ENCODE peak calls at places on chromosomes 13 and 19, in five cellular contexts. One of them, this sample, is unnamed.

GRCh38 chr19:27974082-27974513 is 1238.9 kb downstream of the UQCRFS1 start:
- DNase-seq in amniotic epithelial cell: no peak
- DNase-seq in H9: peak; percentile 44
- DNase-seq in activated CD4-positive, alpha-beta T cell treated with anti-CD3 and anti-CD28 coated beads, Interleukin-2, amount 10 ng/mL, durations not matched to agents 7 days and 5 days: peak; percentile 11
- DNase-seq in Karpas-422: peak; percentile 72
- DNase-seq in this sample: peak; percentile 41

GRCh38 chr19:2123682-2124387 is 27.1 kb downstream of the IZUMO4 start:
- DNase-seq in activated CD4-positive, alpha-beta T cell treated with anti-CD3 and anti-CD28 coated beads, Interleukin-2, amount 10 ng/mL, durations not matched to agents 7 days and 5 days: peak; percentile 27
- DNase-seq in Karpas-422: no peak
- DNase-seq in amniotic epithelial cell: peak; percentile 20
- DNase-seq in H9: peak; percentile 70
- DNase-seq in this sample: no peak

GRCh38 chr13:31100721-31101120 is 61.0 kb downstream of the HSPH1 start:
- DNase-seq in activated CD4-positive, alpha-beta T cell treated with anti-CD3 and anti-CD28 coated beads, Interleukin-2, amount 10 ng/mL, durations not matched to agents 7 days and 5 days: no peak
- DNase-seq in amniotic epithelial cell: no peak
- DNase-seq in H9: no peak
- DNase-seq in Karpas-422: no peak
- DNase-seq in this sample: no peak

GRCh38 chr13:109256866-109257760 is 529.3 kb downstream of the IRS2 start:
- DNase-seq in activated CD4-positive, alpha-beta T cell treated with anti-CD3 and anti-CD28 coated beads, Interleukin-2, amount 10 ng/mL, durations not matched to agents 7 days and 5 days: no peak
- DNase-seq in amniotic epithelial cell: peak; percentile 100
- DNase-seq in Karpas-422: no peak
- DNase-seq in H9: no peak
- DNase-seq in this sample: peak; percentile 99

GRCh38 chr19:11737964-11738745 is 591 bp downstream of the ZNF823 start:
- DNase-seq in Karpas-422: peak; percentile 74
- DNase-seq in activated CD4-positive, alpha-beta T cell treated with anti-CD3 and anti-CD28 coated beads, Interleukin-2, amount 10 ng/mL, durations not matched to agents 7 days and 5 days: peak; percentile 29
- DNase-seq in amniotic epithelial cell: peak; percentile 39
- DNase-seq in H9: peak; percentile 36
- DNase-seq in this sample: no peak

GRCh38 chr19:54560881-54561385 is 12.7 kb upstream of the LILRA2 start:
- DNase-seq in H9: no peak
- DNase-seq in activated CD4-positive, alpha-beta T cell treated with anti-CD3 and anti-CD28 coated beads, Interleukin-2, amount 10 ng/mL, durations not matched to agents 7 days and 5 days: no peak
- DNase-seq in Karpas-422: no peak
- DNase-seq in amniotic epithelial cell: no peak
- DNase-seq in this sample: no peak

GRCh38 chr19:36215276-36216171 is 618 bp downstream of the ZNF146 start:
- DNase-seq in H9: no peak
- DNase-seq in activated CD4-positive, alpha-beta T cell treated with anti-CD3 and anti-CD28 coated beads, Interleukin-2, amount 10 ng/mL, durations not matched to agents 7 days and 5 days: peak; percentile 7
- DNase-seq in amniotic epithelial cell: peak; percentile 37
- DNase-seq in Karpas-422: peak; percentile 66
- DNase-seq in this sample: peak; percentile 51

GRCh38 chr19:15282311-15282705 is 50.0 kb downstream of the BRD4 start:
- DNase-seq in H9: no peak
- DNase-seq in amniotic epithelial cell: no peak
- DNase-seq in activated CD4-positive, alpha-beta T cell treated with anti-CD3 and anti-CD28 coated beads, Interleukin-2, amount 10 ng/mL, durations not matched to agents 7 days and 5 days: no peak
- DNase-seq in Karpas-422: no peak
- DNase-seq in this sample: no peak

GRCh38 chr13:45529758-45530157 is 65.0 kb downstream of the COG3 start:
- DNase-seq in amniotic epithelial cell: no peak
- DNase-seq in activated CD4-positive, alpha-beta T cell treated with anti-CD3 and anti-CD28 coated beads, Interleukin-2, amount 10 ng/mL, durations not matched to agents 7 days and 5 days: no peak
- DNase-seq in Karpas-422: no peak
- DNase-seq in H9: no peak
- DNase-seq in this sample: no peak

GRCh38 chr19:1019616-1019961 is 1.3 kb downstream of the TMEM259 start:
- DNase-seq in H9: no peak
- DNase-seq in amniotic epithelial cell: no peak
- DNase-seq in Karpas-422: no peak
- DNase-seq in activated CD4-positive, alpha-beta T cell treated with anti-CD3 and anti-CD28 coated beads, Interleukin-2, amount 10 ng/mL, durations not matched to agents 7 days and 5 days: no peak
- DNase-seq in this sample: no peak

GRCh38 chr13:107866007-107866665 is 349.2 kb downstream of the LIG4 start:
- DNase-seq in activated CD4-positive, alpha-beta T cell treated with anti-CD3 and anti-CD28 coated beads, Interleukin-2, amount 10 ng/mL, durations not matched to agents 7 days and 5 days: no peak
- DNase-seq in H9: peak; percentile 58
- DNase-seq in amniotic epithelial cell: peak; percentile 24
- DNase-seq in Karpas-422: no peak
- DNase-seq in this sample: peak; percentile 32

GRCh38 chr19:2424686-2425621 is 2.4 kb downstream of the TIMM13 start:
- DNase-seq in amniotic epithelial cell: peak; percentile 70
- DNase-seq in H9: peak; percentile 81
- DNase-seq in activated CD4-positive, alpha-beta T cell treated with anti-CD3 and anti-CD28 coated beads, Interleukin-2, amount 10 ng/mL, durations not matched to agents 7 days and 5 days: no peak
- DNase-seq in Karpas-422: no peak
- DNase-seq in this sample: peak; percentile 59

GRCh38 chr19:48391100-48392005 is at the start of gene KDELR1:
- DNase-seq in Karpas-422: peak; percentile 86
- DNase-seq in amniotic epithelial cell: peak; percentile 56
- DNase-seq in H9: peak; percentile 78
- DNase-seq in activated CD4-positive, alpha-beta T cell treated with anti-CD3 and anti-CD28 coated beads, Interleukin-2, amount 10 ng/mL, durations not matched to agents 7 days and 5 days: peak; percentile 70
- DNase-seq in this sample: peak; percentile 33

GRCh38 chr19:11125994-11126685 is 29.4 kb downstream of the SPC24 start:
- DNase-seq in amniotic epithelial cell: peak; percentile 64
- DNase-seq in H9: peak; percentile 80
- DNase-seq in activated CD4-positive, alpha-beta T cell treated with anti-CD3 and anti-CD28 coated beads, Interleukin-2, amount 10 ng/mL, durations not matched to agents 7 days and 5 days: peak; percentile 84
- DNase-seq in Karpas-422: peak; percentile 90
- DNase-seq in this sample: peak; percentile 19

GRCh38 chr19:42081584-42082258 is 5.8 kb downstream of the ZNF574 start:
- DNase-seq in amniotic epithelial cell: peak; percentile 51
- DNase-seq in H9: no peak
- DNase-seq in activated CD4-positive, alpha-beta T cell treated with anti-CD3 and anti-CD28 coated beads, Interleukin-2, amount 10 ng/mL, durations not matched to agents 7 days and 5 days: peak; percentile 41
- DNase-seq in Karpas-422: peak; percentile 83
- DNase-seq in this sample: peak; percentile 26

GRCh38 chr13:112775791-112776279 is 86.0 kb downstream of the ATP11A start:
- DNase-seq in H9: peak; percentile 36
- DNase-seq in Karpas-422: no peak
- DNase-seq in amniotic epithelial cell: no peak
- DNase-seq in activated CD4-positive, alpha-beta T cell treated with anti-CD3 and anti-CD28 coated beads, Interleukin-2, amount 10 ng/mL, durations not matched to agents 7 days and 5 days: no peak
- DNase-seq in this sample: no peak

GRCh38 chr19:2223959-2224358 is 12.2 kb downstream of the PLEKHJ1 start:
- DNase-seq in Karpas-422: peak; percentile 80
- DNase-seq in activated CD4-positive, alpha-beta T cell treated with anti-CD3 and anti-CD28 coated beads, Interleukin-2, amount 10 ng/mL, durations not matched to agents 7 days and 5 days: no peak
- DNase-seq in amniotic epithelial cell: no peak
- DNase-seq in H9: no peak
- DNase-seq in this sample: no peak

GRCh38 chr13:29472317-29472961 is 123.0 kb downstream of the SLC7A1 start:
- DNase-seq in amniotic epithelial cell: peak; percentile 61
- DNase-seq in H9: peak; percentile 66
- DNase-seq in Karpas-422: peak; percentile 85
- DNase-seq in activated CD4-positive, alpha-beta T cell treated with anti-CD3 and anti-CD28 coated beads, Interleukin-2, amount 10 ng/mL, durations not matched to agents 7 days and 5 days: peak; percentile 65
- DNase-seq in this sample: peak; percentile 46

GRCh38 chr19:2016041-2016807 is 710 bp upstream of the BTBD2 start:
- DNase-seq in activated CD4-positive, alpha-beta T cell treated with anti-CD3 and anti-CD28 coated beads, Interleukin-2, amount 10 ng/mL, durations not matched to agents 7 days and 5 days: peak; percentile 80
- DNase-seq in H9: peak; percentile 81
- DNase-seq in Karpas-422: peak; percentile 90
- DNase-seq in amniotic epithelial cell: peak; percentile 90
- DNase-seq in this sample: peak; percentile 77

GRCh38 chr19:13052447-13053232 is 50.0 kb downstream of the LYL1 start:
- DNase-seq in H9: no peak
- DNase-seq in Karpas-422: no peak
- DNase-seq in activated CD4-positive, alpha-beta T cell treated with anti-CD3 and anti-CD28 coated beads, Interleukin-2, amount 10 ng/mL, durations not matched to agents 7 days and 5 days: no peak
- DNase-seq in amniotic epithelial cell: no peak
- DNase-seq in this sample: no peak